ENCODE peak calls at places on chromosome 7, in ten cellular contexts. One of them, this sample, is unnamed.

GRCh38 chr7:34168013-34168412 is 262.7 kb downstream of the BMPER start:
- DNase-seq in fibroblast of pulmonary artery: no peak
- DNase-seq in IMR-90: no peak
- DNase-seq in Panc1: no peak
- DNase-seq in CD8-positive, alpha-beta T cell: no peak
- DNase-seq in spleen: no peak
- DNase-seq in AG04449: no peak
- DNase-seq in mammary epithelial cell: no peak
- DNase-seq in heart right ventricle: no peak
- DNase-seq in lower lobe of right lung: no peak
- DNase-seq in this sample: no peak

GRCh38 chr7:158838238-158838637 is 8.9 kb upstream of the ESYT2 start:
- DNase-seq in AG04449: no peak
- DNase-seq in fibroblast of pulmonary artery: no peak
- DNase-seq in mammary epithelial cell: no peak
- DNase-seq in lower lobe of right lung: no peak
- DNase-seq in CD8-positive, alpha-beta T cell: no peak
- DNase-seq in spleen: no peak
- DNase-seq in IMR-90: no peak
- DNase-seq in heart right ventricle: no peak
- DNase-seq in Panc1: no peak
- DNase-seq in this sample: no peak

GRCh38 chr7:16747095-16747494 is 6.5 kb upstream of the TSPAN13 start:
- DNase-seq in fibroblast of pulmonary artery: peak; percentile 56
- DNase-seq in lower lobe of right lung: no peak
- DNase-seq in Panc1: no peak
- DNase-seq in mammary epithelial cell: no peak
- DNase-seq in CD8-positive, alpha-beta T cell: no peak
- DNase-seq in spleen: no peak
- DNase-seq in IMR-90: no peak
- DNase-seq in heart right ventricle: no peak
- DNase-seq in AG04449: no peak
- DNase-seq in this sample: peak; percentile 53

GRCh38 chr7:118195837-118196474 is 12.0 kb downstream of the LSM8 start:
- DNase-seq in IMR-90: peak; percentile 70
- DNase-seq in mammary epithelial cell: peak; percentile 30
- DNase-seq in spleen: no peak
- DNase-seq in heart right ventricle: no peak
- DNase-seq in AG04449: no peak
- DNase-seq in lower lobe of right lung: no peak
- DNase-seq in fibroblast of pulmonary artery: peak; percentile 76
- DNase-seq in CD8-positive, alpha-beta T cell: peak; percentile 9
- DNase-seq in Panc1: no peak
- DNase-seq in this sample: peak; percentile 68

GRCh38 chr7:26375604-26376207 is 84.0 kb downstream of the SNX10 start:
- DNase-seq in AG04449: no peak
- DNase-seq in lower lobe of right lung: no peak
- DNase-seq in mammary epithelial cell: no peak
- DNase-seq in fibroblast of pulmonary artery: no peak
- DNase-seq in heart right ventricle: no peak
- DNase-seq in spleen: no peak
- DNase-seq in Panc1: no peak
- DNase-seq in CD8-positive, alpha-beta T cell: no peak
- DNase-seq in IMR-90: no peak
- DNase-seq in this sample: no peak

GRCh38 chr7:68576366-68576765 is 1021.9 kb upstream of the AUTS2 start:
- DNase-seq in CD8-positive, alpha-beta T cell: no peak
- DNase-seq in AG04449: no peak
- DNase-seq in IMR-90: no peak
- DNase-seq in spleen: no peak
- DNase-seq in lower lobe of right lung: no peak
- DNase-seq in mammary epithelial cell: no peak
- DNase-seq in fibroblast of pulmonary artery: no peak
- DNase-seq in heart right ventricle: no peak
- DNase-seq in Panc1: no peak
- DNase-seq in this sample: no peak

GRCh38 chr7:74625446-74625845 is 32.1 kb upstream of the GTF2I start:
- DNase-seq in AG04449: no peak
- DNase-seq in spleen: no peak
- DNase-seq in heart right ventricle: no peak
- DNase-seq in lower lobe of right lung: no peak
- DNase-seq in IMR-90: peak; percentile 67
- DNase-seq in CD8-positive, alpha-beta T cell: no peak
- DNase-seq in mammary epithelial cell: no peak
- DNase-seq in fibroblast of pulmonary artery: peak; percentile 78
- DNase-seq in Panc1: no peak
- DNase-seq in this sample: peak; percentile 66

GRCh38 chr7:124667312-124667711 is 98.3 kb downstream of the GPR37 start:
- DNase-seq in mammary epithelial cell: no peak
- DNase-seq in fibroblast of pulmonary artery: no peak
- DNase-seq in heart right ventricle: no peak
- DNase-seq in AG04449: no peak
- DNase-seq in CD8-positive, alpha-beta T cell: no peak
- DNase-seq in lower lobe of right lung: no peak
- DNase-seq in spleen: no peak
- DNase-seq in IMR-90: peak; percentile 52
- DNase-seq in Panc1: no peak
- DNase-seq in this sample: no peak

GRCh38 chr7:22152690-22153089 is 204.3 kb downstream of the RAPGEF5 start:
- DNase-seq in lower lobe of right lung: no peak
- DNase-seq in Panc1: no peak
- DNase-seq in mammary epithelial cell: no peak
- DNase-seq in heart right ventricle: no peak
- DNase-seq in spleen: no peak
- DNase-seq in AG04449: no peak
- DNase-seq in fibroblast of pulmonary artery: no peak
- DNase-seq in CD8-positive, alpha-beta T cell: no peak
- DNase-seq in IMR-90: no peak
- DNase-seq in this sample: no peak

GRCh38 chr7:22156205-22156604 is 200.7 kb downstream of the RAPGEF5 start:
- DNase-seq in fibroblast of pulmonary artery: peak; percentile 49
- DNase-seq in mammary epithelial cell: peak; percentile 83
- DNase-seq in CD8-positive, alpha-beta T cell: no peak
- DNase-seq in AG04449: no peak
- DNase-seq in IMR-90: peak; percentile 68
- DNase-seq in heart right ventricle: no peak
- DNase-seq in Panc1: peak; percentile 25
- DNase-seq in spleen: no peak
- DNase-seq in lower lobe of right lung: no peak
- DNase-seq in this sample: peak; percentile 56

GRCh38 chr7:22153427-22154106 is 203.4 kb downstream of the RAPGEF5 start:
- DNase-seq in heart right ventricle: no peak
- DNase-seq in IMR-90: no peak
- DNase-seq in Panc1: no peak
- DNase-seq in AG04449: no peak
- DNase-seq in lower lobe of right lung: no peak
- DNase-seq in mammary epithelial cell: no peak
- DNase-seq in spleen: no peak
- DNase-seq in fibroblast of pulmonary artery: no peak
- DNase-seq in CD8-positive, alpha-beta T cell: no peak
- DNase-seq in this sample: no peak

GRCh38 chr7:22157552-22157951 is 199.4 kb downstream of the RAPGEF5 start:
- DNase-seq in mammary epithelial cell: no peak
- DNase-seq in AG04449: no peak
- DNase-seq in spleen: no peak
- DNase-seq in IMR-90: no peak
- DNase-seq in CD8-positive, alpha-beta T cell: no peak
- DNase-seq in lower lobe of right lung: no peak
- DNase-seq in Panc1: no peak
- DNase-seq in heart right ventricle: no peak
- DNase-seq in fibroblast of pulmonary artery: no peak
- DNase-seq in this sample: no peak

DNA sequence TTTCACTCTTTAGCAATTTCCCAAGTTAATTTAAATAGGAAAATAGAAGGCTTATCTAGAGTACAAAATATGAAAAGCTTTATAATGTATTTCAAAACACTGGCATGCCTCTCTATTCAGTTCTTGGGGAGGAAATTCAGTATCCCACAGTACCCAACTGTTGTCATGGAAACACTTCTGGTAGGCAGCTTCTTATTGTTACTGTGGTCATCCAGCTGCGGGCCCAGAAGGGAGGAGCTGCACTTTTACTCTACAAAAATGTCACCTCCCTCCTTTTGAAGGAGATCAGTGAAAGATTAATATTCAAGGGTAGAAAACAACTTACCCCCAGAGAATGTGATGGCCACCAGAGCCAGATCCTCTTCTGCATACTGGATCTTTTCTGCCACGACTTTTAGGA is 202.8 kb downstream of the RAPGEF5 start:
- DNase-seq in lower lobe of right lung: no peak
- DNase-seq in Panc1: no peak
- DNase-seq in heart right ventricle: no peak
- DNase-seq in CD8-positive, alpha-beta T cell: no peak
- DNase-seq in mammary epithelial cell: no peak
- DNase-seq in AG04449: no peak
- DNase-seq in fibroblast of pulmonary artery: peak; percentile 33
- DNase-seq in spleen: no peak
- DNase-seq in IMR-90: no peak
- DNase-seq in this sample: peak; percentile 32
- H3K4me3 ChIP-seq in lower lobe of right lung: no peak overlapping the region
- H3K4me3 ChIP-seq in Panc1: no peak overlapping the region
- H3K4me3 ChIP-seq in heart right ventricle: no peak overlapping the region
- H3K4me3 ChIP-seq in CD8-positive, alpha-beta T cell: no peak overlapping the region
- H3K4me3 ChIP-seq in mammary epithelial cell: no peak overlapping the region
- H3K4me3 ChIP-seq in AG04449: no peak overlapping the region
- H3K4me3 ChIP-seq in fibroblast of pulmonary artery: no peak overlapping the region
- H3K4me3 ChIP-seq in spleen: no peak overlapping the region
- H3K4me3 ChIP-seq in IMR-90: no peak overlapping the region
- H3K4me3 ChIP-seq in this sample: no peak overlapping the region

GRCh38 chr7:21722371-21722770 is 179.5 kb downstream of the DNAH11 start:
- DNase-seq in spleen: no peak
- DNase-seq in heart right ventricle: no peak
- DNase-seq in lower lobe of right lung: no peak
- DNase-seq in AG04449: no peak
- DNase-seq in fibroblast of pulmonary artery: no peak
- DNase-seq in CD8-positive, alpha-beta T cell: no peak
- DNase-seq in Panc1: no peak
- DNase-seq in mammary epithelial cell: no peak
- DNase-seq in IMR-90: no peak
- DNase-seq in this sample: no peak
- TF ChIP-seq CTCF in spleen: no peak
- TF ChIP-seq CTCF in heart right ventricle: no peak
- TF ChIP-seq CTCF in lower lobe of right lung: no peak
- TF ChIP-seq CTCF in AG04449: no peak
- TF ChIP-seq CTCF in fibroblast of pulmonary artery: peak; percentile 4
- TF ChIP-seq CTCF in CD8-positive, alpha-beta T cell: no peak
- TF ChIP-seq CTCF in Panc1: peak; percentile 24
- TF ChIP-seq CTCF in mammary epithelial cell: peak; percentile 30
- TF ChIP-seq CTCF in IMR-90: no peak
- TF ChIP-seq CTCF in this sample: no peak

GRCh38 chr7:6276911-6277408 is 4.5 kb upstream of the CYTH3 start:
- DNase-seq in fibroblast of pulmonary artery: peak; percentile 45
- DNase-seq in lower lobe of right lung: no peak
- DNase-seq in CD8-positive, alpha-beta T cell: no peak
- DNase-seq in AG04449: no peak
- DNase-seq in mammary epithelial cell: no peak
- DNase-seq in IMR-90: no peak
- DNase-seq in spleen: peak; percentile 22
- DNase-seq in heart right ventricle: no peak
- DNase-seq in Panc1: no peak
- DNase-seq in this sample: peak; percentile 37

GRCh38 chr7:6279341-6279740 is 6.9 kb upstream of the CYTH3 start:
- DNase-seq in Panc1: no peak
- DNase-seq in mammary epithelial cell: no peak
- DNase-seq in fibroblast of pulmonary artery: no peak
- DNase-seq in IMR-90: no peak
- DNase-seq in AG04449: no peak
- DNase-seq in spleen: no peak
- DNase-seq in heart right ventricle: no peak
- DNase-seq in lower lobe of right lung: no peak
- DNase-seq in CD8-positive, alpha-beta T cell: no peak
- DNase-seq in this sample: no peak

GRCh38 chr7:6278749-6279310 is 6.4 kb upstream of the CYTH3 start:
- DNase-seq in lower lobe of right lung: no peak
- DNase-seq in fibroblast of pulmonary artery: no peak
- DNase-seq in AG04449: no peak
- DNase-seq in mammary epithelial cell: no peak
- DNase-seq in spleen: peak; percentile 13
- DNase-seq in CD8-positive, alpha-beta T cell: no peak
- DNase-seq in IMR-90: peak; percentile 64
- DNase-seq in Panc1: no peak
- DNase-seq in heart right ventricle: no peak
- DNase-seq in this sample: peak; percentile 38

GRCh38 chr7:6279937-6280336 is 7.5 kb upstream of the CYTH3 start:
- DNase-seq in mammary epithelial cell: no peak
- DNase-seq in Panc1: no peak
- DNase-seq in fibroblast of pulmonary artery: no peak
- DNase-seq in AG04449: no peak
- DNase-seq in lower lobe of right lung: no peak
- DNase-seq in IMR-90: no peak
- DNase-seq in CD8-positive, alpha-beta T cell: no peak
- DNase-seq in spleen: peak; percentile 1
- DNase-seq in heart right ventricle: no peak
- DNase-seq in this sample: no peak

DNA sequence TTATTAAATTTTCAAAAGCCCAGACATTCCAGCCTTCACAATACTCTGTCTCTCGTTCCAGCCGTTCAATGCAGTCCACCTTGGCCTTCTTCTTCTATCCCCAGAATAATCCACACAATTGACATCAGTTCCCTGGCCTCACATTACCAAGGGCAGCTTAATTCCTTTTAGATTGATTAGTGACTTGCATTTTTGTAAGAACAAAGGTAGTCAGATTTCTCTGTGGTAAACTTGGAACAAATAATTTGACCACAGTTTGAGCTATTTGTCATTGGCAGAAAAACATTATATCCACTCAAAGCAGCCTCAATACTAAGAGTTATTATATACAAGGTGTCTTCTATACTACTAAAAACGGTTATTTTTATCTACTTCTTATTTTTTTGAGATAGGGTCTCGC is 5.1 kb upstream of the CYTH3 start:
- DNase-seq in fibroblast of pulmonary artery: no peak
- DNase-seq in Panc1: no peak
- DNase-seq in heart right ventricle: no peak
- DNase-seq in mammary epithelial cell: no peak
- DNase-seq in spleen: no peak
- DNase-seq in lower lobe of right lung: no peak
- DNase-seq in IMR-90: no peak
- DNase-seq in AG04449: no peak
- DNase-seq in CD8-positive, alpha-beta T cell: no peak
- DNase-seq in this sample: peak; percentile 43
- H3K4me3 ChIP-seq in fibroblast of pulmonary artery: no peak overlapping the region
- H3K4me3 ChIP-seq in Panc1: no peak overlapping the region
- H3K4me3 ChIP-seq in heart right ventricle: no peak overlapping the region
- H3K4me3 ChIP-seq in mammary epithelial cell: no peak overlapping the region
- H3K4me3 ChIP-seq in spleen: no peak overlapping the region
- H3K4me3 ChIP-seq in lower lobe of right lung: no peak overlapping the region
- H3K4me3 ChIP-seq in IMR-90: no peak overlapping the region
- H3K4me3 ChIP-seq in AG04449: no peak overlapping the region
- H3K4me3 ChIP-seq in CD8-positive, alpha-beta T cell: no peak overlapping the region
- H3K4me3 ChIP-seq in this sample: no peak overlapping the region

GRCh38 chr7:70586822-70587221 is 545.1 kb upstream of the GALNT17 start:
- DNase-seq in CD8-positive, alpha-beta T cell: no peak
- DNase-seq in heart right ventricle: no peak
- DNase-seq in Panc1: no peak
- DNase-seq in lower lobe of right lung: no peak
- DNase-seq in spleen: no peak
- DNase-seq in IMR-90: no peak
- DNase-seq in mammary epithelial cell: no peak
- DNase-seq in AG04449: peak; percentile 64
- DNase-seq in fibroblast of pulmonary artery: no peak
- DNase-seq in this sample: peak; percentile 88

GRCh38 chr7:70587739-70588138 is 544.2 kb upstream of the GALNT17 start:
- DNase-seq in heart right ventricle: no peak
- DNase-seq in mammary epithelial cell: no peak
- DNase-seq in IMR-90: no peak
- DNase-seq in AG04449: no peak
- DNase-seq in lower lobe of right lung: no peak
- DNase-seq in Panc1: no peak
- DNase-seq in fibroblast of pulmonary artery: no peak
- DNase-seq in CD8-positive, alpha-beta T cell: no peak
- DNase-seq in spleen: no peak
- DNase-seq in this sample: no peak

GRCh38 chr7:70583965-70584883 is 547.7 kb upstream of the GALNT17 start:
- DNase-seq in heart right ventricle: no peak
- DNase-seq in IMR-90: no peak
- DNase-seq in mammary epithelial cell: no peak
- DNase-seq in fibroblast of pulmonary artery: no peak
- DNase-seq in CD8-positive, alpha-beta T cell: no peak
- DNase-seq in spleen: no peak
- DNase-seq in AG04449: no peak
- DNase-seq in lower lobe of right lung: no peak
- DNase-seq in Panc1: no peak
- DNase-seq in this sample: no peak

GRCh38 chr7:70582921-70583895 is 548.7 kb upstream of the GALNT17 start:
- DNase-seq in heart right ventricle: no peak
- DNase-seq in fibroblast of pulmonary artery: no peak
- DNase-seq in lower lobe of right lung: no peak
- DNase-seq in spleen: no peak
- DNase-seq in IMR-90: no peak
- DNase-seq in CD8-positive, alpha-beta T cell: no peak
- DNase-seq in mammary epithelial cell: no peak
- DNase-seq in Panc1: no peak
- DNase-seq in AG04449: no peak
- DNase-seq in this sample: no peak

GRCh38 chr7:70585071-70585470 is 546.9 kb upstream of the GALNT17 start:
- DNase-seq in lower lobe of right lung: no peak
- DNase-seq in IMR-90: no peak
- DNase-seq in CD8-positive, alpha-beta T cell: no peak
- DNase-seq in AG04449: no peak
- DNase-seq in mammary epithelial cell: no peak
- DNase-seq in Panc1: no peak
- DNase-seq in fibroblast of pulmonary artery: no peak
- DNase-seq in spleen: no peak
- DNase-seq in heart right ventricle: no peak
- DNase-seq in this sample: no peak
- TF ChIP-seq CTCF in lower lobe of right lung: no peak
- TF ChIP-seq CTCF in IMR-90: peak; percentile 22
- TF ChIP-seq CTCF in CD8-positive, alpha-beta T cell: no peak
- TF ChIP-seq CTCF in AG04449: no peak
- TF ChIP-seq CTCF in mammary epithelial cell: peak; percentile 7
- TF ChIP-seq CTCF in Panc1: no peak
- TF ChIP-seq CTCF in fibroblast of pulmonary artery: no peak
- TF ChIP-seq CTCF in spleen: no peak
- TF ChIP-seq CTCF in heart right ventricle: no peak
- TF ChIP-seq CTCF in this sample: no peak

This sample was measured in AG10803.